ENCODE peak calls at places on chromosomes 13 and 19, in ten cellular contexts. S is GM03348; X is GOT3; N is NCI-H748 treated with DMSO at 0.1 percent for 48 hours; I is stimulated activated CD4-positive, alpha-beta T cell treated with anti-CD3 and anti-CD28 coated beads, Interleukin-1b, Interleukin-23, amount 100 ng/mL, for 48 hours; G is GM18507; T is endothelial cell; P is NCI-H446; Q is T-cell; W is NCI-H1105 treated with DMSO at 0.1 percent for 48 hours. M is an unnamed sample.

GRCh38 chr19:50721441-50722137 is 1.6 kb upstream of the CLEC11A start:
- DNase-seq in S (no peak), X (no peak), N (no peak), I (no peak), G (no peak), T (no peak), P (no peak), Q (no peak), W (no peak), M (no peak)

GRCh38 chr13:95083758-95084157 is 217.5 kb downstream of the ABCC4 start:
- DNase-seq in S (peak), X (no peak), N (no peak), I (no peak), G (no peak), T (no peak), P (no peak), Q (no peak), W (no peak), M (no peak)

GRCh38 chr19:31725051-31725450 is 375.8 kb upstream of the TSHZ3 start:
- DNase-seq in S (no peak), X (no peak), N (no peak), I (no peak), G (no peak), T (no peak), P (no peak), Q (no peak), W (no peak), M (no peak)

GRCh38 chr13:28128030-28128429 is 10.3 kb upstream of the PAN3 start:
- DNase-seq in S (no peak), X (no peak), N (no peak), I (no peak), G (no peak), T (no peak), P (no peak), Q (no peak), W (no peak), M (no peak)

GRCh38 chr19:7395360-7395781 is 46.6 kb downstream of the ARHGEF18 start:
- DNase-seq in S (peak), X (no peak), N (no peak), I (no peak), G (no peak), T (no peak), P (no peak), Q (no peak), W (no peak), M (no peak)

GRCh38 chr19:57280913-57281425 is 684 bp downstream of the ZNF460 start:
- DNase-seq in S (peak), X (no peak), N (no peak), I (peak), G (no peak), T (peak), P (no peak), Q (peak), W (peak), M (no peak)

GRCh38 chr19:15280915-15281683 is 48.9 kb upstream of the EPHX3 start:
- DNase-seq in S (peak), X (no peak), N (no peak), I (no peak), G (no peak), T (no peak), P (peak), Q (no peak), W (peak), M (no peak)

GRCh38 chr19:5623397-5624153 is 692 bp downstream of the SAFB start:
- DNase-seq in S (no peak), X (no peak), N (no peak), I (peak), G (no peak), T (peak), P (no peak), Q (peak), W (no peak), M (no peak)

GRCh38 chr13:113448545-113448884 is 4.8 kb downstream of the ADPRHL1 start:
- DNase-seq in S (no peak), X (no peak), N (no peak), I (no peak), G (no peak), T (no peak), P (no peak), Q (no peak), W (peak), M (no peak)

M was measured in RWPE2.